ENCODE peak calls at places on chromosome 7, in seven cellular contexts. S is A549, L is tibial nerve, B is colonic mucosa, O is transverse colon, N is pancreas, G is BE2C. Q is an unnamed sample. For H3K4me1, the result is how much of the 10 kb centered on the place peaks cover.

GRCh38 chr7:112173214-112173905 is 32.8 kb downstream of the DOCK4 start:
- DNase-seq in O (no peak), G (peak), N (no peak), L (no peak), S (no peak), B (no peak), Q (no peak)

GRCh38 chr7:114622189-114622588 is 207.6 kb downstream of the FOXP2 start:
- DNase-seq in S (no peak), O (no peak), L (no peak), B (no peak), N (no peak), G (no peak), Q (no peak)

GRCh38 chr7:70317356-70317755 is 719.1 kb downstream of the AUTS2 start:
- DNase-seq in N (no peak), G (no peak), B (no peak), O (no peak), S (no peak), L (no peak), Q (no peak)

GRCh38 chr7:142066536-142066935 is 45.0 kb upstream of the MGAM2 start:
- DNase-seq in O (no peak), N (no peak), B (no peak), S (no peak), L (no peak), G (no peak), Q (no peak)

GRCh38 chr7:159040146-159040545 is 104.5 kb downstream of the VIPR2 start:
- DNase-seq in L (no peak), S (no peak), G (no peak), N (no peak), B (peak), O (no peak), Q (no peak)

GRCh38 chr7:34281260-34281659 is 375.9 kb downstream of the BMPER start:
- DNase-seq in B (no peak), O (peak), G (no peak), S (no peak), N (no peak), L (no peak), Q (no peak)

GRCh38 chr7:130982160-130982638 is 248.2 kb upstream of the KLF14 start:
- DNase-seq in B (no peak), O (no peak), G (peak), N (no peak), L (no peak), S (peak), Q (peak)

GRCh38 chr7:34133356-34133982 is 228.1 kb downstream of the BMPER start:
- DNase-seq in S (peak), O (no peak), B (no peak), L (no peak), G (no peak), N (no peak), Q (no peak)

GRCh38 chr7:30329706-30330105 is 45.3 kb downstream of the ZNRF2 start:
- DNase-seq in L (no peak), G (no peak), B (no peak), O (no peak), S (no peak), N (no peak), Q (no peak)

GRCh38 chr7:74289660-74290589 is 718 bp downstream of the CLIP2 start:
- DNase-seq in O (peak), N (peak), G (no peak), S (no peak), L (no peak), B (peak), Q (no peak)

GRCh38 chr7:121798896-121799295 is 74.1 kb upstream of the PTPRZ1 start:
- DNase-seq in L (no peak), G (no peak), N (no peak), S (no peak), B (no peak), O (no peak), Q (no peak)

GRCh38 chr7:18250133-18250532 is 222.5 kb upstream of the PRPS1L1 start:
- DNase-seq in S (no peak), O (no peak), B (no peak), L (no peak), G (no peak), N (no peak), Q (no peak)

GRCh38 chr7:6430271-6430940 is 17.3 kb downstream of the DAGLB start:
- DNase-seq in S (no peak), L (no peak), O (no peak), G (peak), B (no peak), N (no peak), Q (peak)

GRCh38 chr7:94239661-94240234 is 154.9 kb upstream of the COL1A2 start:
- DNase-seq in O (no peak), B (no peak), N (no peak), G (no peak), L (no peak), S (no peak), Q (no peak)

GRCh38 chr7:27943261-27943660 is 203.3 kb downstream of the TAX1BP1 start:
- DNase-seq in G (no peak), B (no peak), S (no peak), L (no peak), N (no peak), O (no peak), Q (no peak)

GRCh38 chr7:107372298-107372697 is 97.6 kb upstream of the GPR22 start:
- DNase-seq in L (no peak), N (no peak), G (no peak), S (no peak), O (no peak), B (no peak), Q (no peak)

GRCh38 chr7:100371561-100372171 is 1.6 kb upstream of the PILRA start:
- DNase-seq in B (no peak), L (no peak), G (peak), N (no peak), S (no peak), O (no peak), Q (no peak)

GRCh38 chr7:101205901-101206664 is 5.2 kb upstream of the MOGAT3 start:
- DNase-seq in G (no peak), N (no peak), L (no peak), O (no peak), B (no peak), S (no peak), Q (no peak)

GRCh38 chr7:121058975-121059374 is 70.5 kb downstream of the CPED1 start:
- DNase-seq in G (no peak), B (no peak), S (no peak), L (no peak), N (no peak), O (no peak), Q (no peak)

GRCh38 chr7:516216-516605 is 3.4 kb downstream of the PDGFA start:
- DNase-seq in N (no peak), S (no peak), O (no peak), G (no peak), B (no peak), L (no peak), Q (no peak)

GRCh38 chr7:84195295-84196006 is 862 bp upstream of the SEMA3A start:
- DNase-seq in S (no peak), L (no peak), G (no peak), N (no peak), B (no peak), O (no peak), Q (no peak)

DNA sequence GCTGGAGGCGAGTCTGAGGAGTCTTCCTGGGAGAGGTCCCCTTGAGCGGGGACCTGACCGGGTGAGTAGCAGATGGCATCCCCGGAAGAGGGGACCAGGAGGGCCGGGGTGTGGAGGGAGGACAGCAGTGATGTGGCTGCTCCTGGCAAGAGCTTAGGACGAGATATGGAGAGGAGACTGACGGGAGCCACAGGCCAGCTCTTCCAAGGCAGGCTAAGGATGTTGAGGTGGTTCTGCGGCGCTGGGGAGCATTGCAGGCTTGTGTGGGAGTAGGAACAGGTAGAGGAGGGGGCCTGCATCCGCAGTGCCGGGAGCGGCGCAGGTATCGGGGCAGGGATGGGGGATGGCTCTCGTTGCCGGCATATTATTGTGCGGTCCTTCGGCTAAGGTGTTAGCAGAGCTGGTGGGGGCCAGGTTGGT is 76.7 kb upstream of the ANLN start:
- DNase-seq in N (no peak), O (no peak), S (no peak), G (no peak), L (no peak), B (no peak), Q (no peak)
- TF ChIP-seq CTCF in N (no peak), O (no peak), S (no peak), G (no peak), L (no peak), B (no peak), Q (no peak)

GRCh38 chr7:151057989-151058765 is 480 bp upstream of the CDK5 start:
- DNase-seq in O (peak), B (peak), L (peak), G (peak), N (peak), S (peak), Q (peak)
- H3K4me1 ChIP-seq in O (half or more), B (under half), L (half or more), G (under half), N (under half), S (under half), Q (under half)

GRCh38 chr7:137754076-137754851 is 92.5 kb downstream of the DGKI start:
- DNase-seq in S (no peak), O (no peak), G (no peak), N (no peak), L (no peak), B (no peak), Q (no peak)

GRCh38 chr7:137755438-137755837 is 91.3 kb downstream of the DGKI start:
- DNase-seq in B (no peak), S (no peak), N (no peak), O (no peak), G (no peak), L (no peak), Q (no peak)

GRCh38 chr7:137760111-137760510 is 86.7 kb downstream of the DGKI start:
- DNase-seq in O (no peak), L (no peak), G (peak), B (no peak), N (peak), S (no peak), Q (no peak)

GRCh38 chr7:137755846-137756685 is 90.7 kb downstream of the DGKI start:
- DNase-seq in G (no peak), B (no peak), O (no peak), L (no peak), S (no peak), N (no peak), Q (no peak)

DNA sequence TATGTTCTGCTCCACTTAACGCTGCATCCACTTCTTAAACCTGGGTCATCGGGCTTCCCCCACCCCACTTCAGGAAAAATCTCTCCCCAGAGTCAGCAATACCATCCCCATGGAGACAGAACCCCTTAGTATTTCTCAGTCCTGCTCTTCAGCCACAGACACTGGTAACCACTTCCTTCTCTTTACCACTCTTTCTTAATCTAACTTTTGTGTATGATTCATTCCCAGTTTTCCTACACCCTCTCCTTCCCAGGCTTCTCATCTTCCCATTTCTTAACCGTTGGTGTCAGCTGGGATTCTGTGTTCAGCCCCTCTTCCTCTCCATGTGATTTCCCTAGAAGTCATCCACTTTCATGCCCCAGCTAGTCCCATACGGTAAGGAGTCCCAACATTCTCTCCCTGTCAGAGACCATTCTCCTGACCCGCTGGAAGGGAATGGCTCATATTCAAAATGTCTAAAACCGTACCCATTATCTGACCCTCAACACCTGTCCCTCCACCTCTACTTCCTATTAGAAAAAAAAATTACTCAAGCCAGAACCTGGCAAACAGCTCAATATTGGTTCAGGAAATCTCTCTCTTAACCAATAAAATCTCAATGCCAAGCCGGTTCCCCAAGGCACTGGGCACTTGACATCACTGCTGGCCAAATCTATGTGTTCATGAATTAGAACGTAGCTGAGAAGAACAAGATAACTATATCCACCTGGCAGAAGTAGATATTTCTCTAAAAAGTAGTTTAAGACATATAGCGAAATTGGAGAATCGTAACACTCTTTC is 89.4 kb downstream of the DGKI start:
- DNase-seq in L (no peak), N (no peak), S (no peak), O (no peak), G (no peak), B (no peak), Q (no peak)
- TF ChIP-seq CTCF in L (no peak), N (no peak), S (no peak), O (no peak), G (no peak), B (no peak), Q (no peak)

DNA sequence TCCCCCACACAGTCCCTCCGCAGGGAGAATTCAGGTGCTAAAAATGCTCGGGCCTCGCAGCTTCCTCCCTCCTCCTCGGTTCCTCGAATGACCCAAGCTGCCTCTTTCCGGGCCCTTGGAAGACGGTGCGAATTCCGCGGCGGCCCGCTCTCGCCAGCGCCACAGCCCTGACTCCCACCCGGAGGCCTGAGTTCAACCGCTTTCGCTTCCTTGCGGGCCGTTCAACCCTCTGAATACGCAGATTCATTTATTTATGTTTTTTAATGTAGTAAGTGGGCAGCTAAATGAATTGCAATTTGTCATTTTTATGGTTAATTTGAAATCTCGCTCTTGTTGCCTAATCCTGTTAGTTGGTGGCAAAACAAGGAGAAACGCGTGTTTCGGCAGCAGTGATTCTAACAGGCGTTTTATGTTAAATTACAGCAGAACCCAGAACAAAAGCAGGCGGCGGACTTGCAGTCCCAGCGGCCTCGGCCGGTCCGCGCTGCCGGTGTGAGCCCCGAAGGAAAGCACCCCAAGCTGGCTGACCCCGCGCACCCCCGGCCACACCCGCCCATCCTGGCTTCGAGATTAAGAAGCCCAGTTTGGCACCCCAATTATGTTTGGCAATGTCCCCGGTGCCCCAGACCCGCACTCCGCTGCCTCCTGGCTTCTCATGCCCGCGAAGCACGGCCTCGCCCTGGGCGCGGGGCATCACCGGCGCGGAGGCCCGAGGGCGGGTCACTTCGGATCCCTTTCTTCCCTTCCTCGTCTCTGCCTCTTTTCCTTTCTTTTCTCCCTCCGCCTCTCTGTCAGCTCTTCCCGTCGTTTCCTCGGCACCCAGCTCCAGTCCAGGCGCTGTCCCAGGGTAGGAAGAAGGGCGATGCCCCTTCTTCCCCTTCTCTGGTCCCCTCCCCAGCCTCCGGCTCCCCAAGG is 75.9 kb downstream of the INSIG1 start:
- DNase-seq in N (peak), B (no peak), L (no peak), O (no peak), S (no peak), G (no peak), Q (no peak)
- H3K4me1 ChIP-seq in N (under half), B (under half), L (half or more), O (half or more), S (under half), G (under half), Q (under half)

GRCh38 chr7:26074919-26075318 is 77.1 kb upstream of the NFE2L3 start:
- DNase-seq in O (no peak), B (no peak), L (no peak), S (no peak), G (no peak), N (no peak), Q (no peak)

GRCh38 chr7:26081627-26082026 is 70.4 kb upstream of the NFE2L3 start:
- DNase-seq in N (no peak), O (peak), L (no peak), S (no peak), G (no peak), B (peak), Q (peak)

GRCh38 chr7:26073041-26073440 is 79.0 kb upstream of the NFE2L3 start:
- DNase-seq in B (no peak), L (no peak), N (no peak), O (no peak), S (no peak), G (no peak), Q (no peak)

GRCh38 chr7:26083113-26083512 is 68.9 kb upstream of the NFE2L3 start:
- DNase-seq in B (no peak), G (no peak), L (no peak), S (no peak), N (no peak), O (no peak), Q (no peak)

DNA sequence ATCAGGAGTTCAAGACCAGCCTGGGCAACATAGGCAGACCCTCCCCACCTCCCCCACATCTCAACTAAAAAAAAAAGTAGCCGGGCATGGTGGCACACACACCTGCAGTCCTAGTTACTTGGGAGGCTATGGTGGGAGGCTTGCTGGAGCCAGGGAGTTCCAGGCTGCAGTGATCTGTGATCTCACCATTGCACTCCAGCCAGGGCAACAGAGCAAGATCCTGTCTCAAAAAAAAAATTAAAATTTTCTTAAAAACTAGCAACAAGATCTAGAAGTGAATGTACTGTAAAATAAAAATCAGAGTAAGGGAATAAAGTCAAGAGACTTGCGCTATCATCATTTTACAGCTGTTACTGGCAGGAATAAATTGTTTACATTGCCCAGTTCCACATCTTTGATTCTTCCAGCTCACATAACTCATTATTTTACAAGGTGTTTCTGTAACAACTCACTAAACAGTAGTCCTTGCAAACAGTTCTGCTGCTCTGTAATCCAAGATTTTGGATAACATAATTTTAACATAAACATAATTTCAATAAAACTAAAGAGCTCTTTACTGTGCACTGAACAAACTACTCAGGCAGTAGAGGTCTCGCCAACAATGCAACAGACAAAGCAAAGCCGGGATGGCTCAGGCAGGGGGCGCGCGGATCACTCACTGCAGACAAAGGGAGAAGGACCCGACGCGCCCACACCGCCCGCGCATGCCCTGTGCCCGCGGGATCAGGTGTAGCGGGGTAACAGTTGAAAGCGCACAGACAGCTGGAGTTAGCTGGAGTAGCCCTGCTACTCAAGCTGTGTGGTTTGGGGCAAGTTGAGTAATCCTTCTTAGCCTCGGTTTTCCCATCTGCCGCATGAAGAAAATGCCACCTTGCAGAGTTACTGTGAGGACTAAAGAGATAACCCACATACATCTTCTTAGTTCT is 73.3 kb upstream of the NFE2L3 start:
- DNase-seq in O (peak), G (peak), B (peak), N (peak), S (peak), L (peak), Q (peak)
- TF ChIP-seq CTCF in O (peak), G (peak), B (no peak), N (no peak), S (peak), L (no peak), Q (peak)

GRCh38 chr7:32591938-32592337 is 96.6 kb downstream of the AVL9 start:
- DNase-seq in G (no peak), S (no peak), O (no peak), B (no peak), L (no peak), N (no peak), Q (no peak)
- H3K4me1 ChIP-seq in G (under half), S (under half), O (under half), B (under half), L (under half), N (under half), Q (under half)

Q was measured in Caco-2.